ENCODE peak calls at places on chromosomes 2 and 18, in five cellular contexts. U is Calu3, O is neural progenitor cell, C is cardiac fibroblast, S is HFF-Myc. T is an unnamed sample.

GRCh38 chr18:77250501-77250925 is 865 bp downstream of the GALR1 start:
- DNase-seq in S (no peak), U (no peak), O (peak), C (no peak), T (no peak)

GRCh38 chr2:102159295-102159694 is 16.7 kb downstream of the IL1R1 start:
- DNase-seq in U (no peak), S (no peak), C (peak), O (no peak), T (no peak)

GRCh38 chr18:70024088-70024487 is 76.4 kb upstream of the CD226 start:
- DNase-seq in U (no peak), C (no peak), S (no peak), O (no peak), T (no peak)

GRCh38 chr2:68971591-68972231 is 2.7 kb upstream of the GKN1 start:
- DNase-seq in C (peak), S (peak), U (peak), O (no peak), T (peak)

GRCh38 chr2:43762286-43762685 is 11.6 kb upstream of the DYNC2LI1 start:
- DNase-seq in O (no peak), U (no peak), C (peak), S (no peak), T (no peak)

GRCh38 chr2:178084273-178084672 is 11.7 kb upstream of the PDE11A start:
- DNase-seq in O (no peak), C (no peak), S (no peak), U (no peak), T (no peak)

GRCh38 chr2:15678346-15678745 is 86.7 kb downstream of the DDX1 start:
- DNase-seq in U (no peak), C (no peak), O (no peak), S (no peak), T (no peak)

GRCh38 chr2:108364676-108365297 is 13.0 kb upstream of the SULT1C4 start:
- DNase-seq in S (peak), C (peak), O (no peak), U (no peak), T (no peak)

GRCh38 chr2:12719400-12720104 is 2.8 kb downstream of the TRIB2 start:
- DNase-seq in U (no peak), O (peak), S (no peak), C (peak), T (peak)

GRCh38 chr2:134260726-134261125 is 6.9 kb downstream of the MGAT5 start:
- DNase-seq in C (peak), S (peak), U (no peak), O (no peak), T (peak)

GRCh38 chr2:28270456-28271146 is 122.1 kb upstream of the FOSL2 start:
- DNase-seq in U (no peak), S (no peak), C (no peak), O (no peak), T (no peak)

GRCh38 chr2:49037197-49037596 is 117.1 kb downstream of the FSHR start:
- DNase-seq in C (no peak), O (no peak), U (no peak), S (no peak), T (no peak)

GRCh38 chr2:231334179-231334930 is 61.2 kb upstream of the B3GNT7 start:
- DNase-seq in U (no peak), C (no peak), S (no peak), O (no peak), T (no peak)

GRCh38 chr2:227616631-227617030 is 667 bp upstream of the SCYGR4 start:
- DNase-seq in S (no peak), U (no peak), O (no peak), C (no peak), T (no peak)

GRCh38 chr2:104236491-104236890 is 617.4 kb upstream of the POU3F3 start:
- DNase-seq in C (no peak), S (no peak), O (no peak), U (no peak), T (no peak)

GRCh38 chr18:52408800-52409302 is 68.9 kb downstream of the DCC start:
- DNase-seq in S (no peak), C (no peak), U (no peak), O (no peak), T (no peak)

GRCh38 chr18:71665131-71665530 is 879.0 kb downstream of the CBLN2 start:
- DNase-seq in O (no peak), S (no peak), C (peak), U (no peak), T (no peak)

GRCh38 chr18:45255142-45255890 is 360.0 kb upstream of the SLC14A2 start:
- DNase-seq in S (peak), U (no peak), C (peak), O (peak), T (peak)

GRCh38 chr18:37578886-37579513 is 13.4 kb upstream of the CELF4 start:
- DNase-seq in O (peak), S (peak), C (peak), U (peak), T (no peak)

GRCh38 chr2:120599064-120599463 is 136.6 kb upstream of the GLI2 start:
- DNase-seq in U (no peak), S (no peak), C (no peak), O (no peak), T (no peak)

GRCh38 chr2:134917958-134918517 is 584 bp upstream of the CCNT2 start:
- DNase-seq in O (no peak), S (peak), U (no peak), C (no peak), T (no peak)